ENCODE peak calls at places on chromosomes 12 and 14, in six cellular contexts. M is psoas muscle, G is adrenal gland, Z is GM23338, L is mesenchymal stem cell, Y is gastrocnemius medialis. P is an unnamed sample.

GRCh38 chr14:101552786-101553231 is 8.5 kb upstream of the DIO3 start:
- DNase-seq in M (peak; percentile 32), Z (no peak), Y (no peak), G (no peak), L (no peak), P (no peak)

GRCh38 chr12:101759396-101760047 is 20.3 kb upstream of the SYCP3 start:
- DNase-seq in Z (peak; percentile 62), L (peak; percentile 47), G (no peak), Y (no peak), M (no peak), P (peak; percentile 19)

GRCh38 chr12:106269150-106269771 is 21.4 kb upstream of the CKAP4 start:
- DNase-seq in L (no peak), G (no peak), M (no peak), Z (no peak), Y (no peak), P (no peak)

GRCh38 chr12:63319386-63319785 is 168.4 kb upstream of the AVPR1A start:
- DNase-seq in L (no peak), Y (no peak), Z (peak; percentile 16), M (no peak), G (no peak), P (peak; percentile 94)

GRCh38 chr12:38374751-38375150 is 58.2 kb downstream of the ALG10B start:
- DNase-seq in Z (no peak), Y (no peak), G (no peak), L (no peak), M (no peak), P (peak; percentile 82)

GRCh38 chr12:121812921-121813896 is 9.4 kb downstream of the SETD1B start:
- DNase-seq in M (peak; percentile 54), G (no peak), L (peak; percentile 28), Z (no peak), Y (no peak), P (no peak)

GRCh38 chr14:62209287-62209899 is 447.2 kb downstream of the SNAPC1 start:
- DNase-seq in Z (no peak), L (peak; percentile 75), G (no peak), Y (no peak), M (no peak), P (peak; percentile 76)

GRCh38 chr12:104478396-104479140 is 21.8 kb downstream of the CHST11 start:
- DNase-seq in G (no peak), Z (no peak), Y (no peak), M (no peak), L (peak; percentile 46), P (no peak)

GRCh38 chr14:93286212-93286890 is 46.5 kb downstream of the BTBD7 start:
- DNase-seq in Y (no peak), G (no peak), M (no peak), Z (peak; percentile 33), L (peak; percentile 40), P (no peak)

GRCh38 chr14:57725399-57726077 is 140.4 kb downstream of the SLC35F4 start:
- DNase-seq in M (no peak), Y (no peak), Z (no peak), G (no peak), L (no peak), P (peak; percentile 82)

GRCh38 chr12:92124708-92125067 is 21.0 kb downstream of the BTG1 start:
- DNase-seq in L (no peak), Z (no peak), G (no peak), M (no peak), Y (no peak), P (no peak)

GRCh38 chr12:25884024-25884919 is 74.2 kb upstream of the RASSF8 start:
- DNase-seq in Y (no peak), G (no peak), M (no peak), L (no peak), Z (peak; percentile 11), P (no peak)

GRCh38 chr12:28780096-28780495 is 369.0 kb upstream of the FAR2 start:
- DNase-seq in Z (no peak), G (no peak), L (peak; percentile 93), Y (no peak), M (no peak), P (peak; percentile 87)

GRCh38 chr12:107990325-107990724 is 138.8 kb upstream of the WSCD2 start:
- DNase-seq in G (peak; percentile 26), Z (peak; percentile 91), L (no peak), Y (no peak), M (peak; percentile 48), P (peak; percentile 8)

GRCh38 chr12:69275471-69275891 is 36.1 kb downstream of the CPSF6 start:
- DNase-seq in Z (no peak), Y (no peak), L (no peak), G (no peak), M (no peak), P (no peak)

GRCh38 chr12:15214851-15215601 is 6.2 kb downstream of the RERG start:
- DNase-seq in M (no peak), Z (no peak), L (no peak), Y (no peak), G (no peak), P (no peak)
- H3K27ac ChIP-seq in M (no peak overlapping the region), Z (no peak overlapping the region), L (no peak overlapping the region), Y (peak overlapping the region; percentile 10), G (no peak overlapping the region), P (no peak overlapping the region)

GRCh38 chr14:68549966-68550705 is 242.7 kb downstream of the ZFP36L1 start:
- DNase-seq in Y (peak; percentile 44), G (no peak), Z (peak; percentile 12), L (peak; percentile 85), M (no peak), P (no peak)
- H3K4me3 ChIP-seq in Y (peak overlapping the region; percentile 16), G (no peak overlapping the region), Z (no peak overlapping the region), L (no peak overlapping the region), M (peak overlapping the region; percentile 16), P (no peak overlapping the region)

GRCh38 chr12:128803788-128804187 is 20.0 kb downstream of the SLC15A4 start:
- DNase-seq in L (no peak), Y (peak; percentile 78), G (no peak), M (peak; percentile 85), Z (no peak), P (no peak)

GRCh38 chr12:128808651-128809050 is 15.1 kb downstream of the SLC15A4 start:
- DNase-seq in M (no peak), Z (no peak), Y (peak; percentile 11), L (no peak), G (no peak), P (no peak)

GRCh38 chr12:128804762-128805161 is 19.0 kb downstream of the SLC15A4 start:
- DNase-seq in M (no peak), L (no peak), G (no peak), Z (no peak), Y (peak; percentile 11), P (no peak)

GRCh38 chr12:128807161-128807724 is 16.5 kb downstream of the SLC15A4 start:
- DNase-seq in L (no peak), Z (no peak), M (no peak), Y (peak; percentile 47), G (peak; percentile 58), P (no peak)

DNA sequence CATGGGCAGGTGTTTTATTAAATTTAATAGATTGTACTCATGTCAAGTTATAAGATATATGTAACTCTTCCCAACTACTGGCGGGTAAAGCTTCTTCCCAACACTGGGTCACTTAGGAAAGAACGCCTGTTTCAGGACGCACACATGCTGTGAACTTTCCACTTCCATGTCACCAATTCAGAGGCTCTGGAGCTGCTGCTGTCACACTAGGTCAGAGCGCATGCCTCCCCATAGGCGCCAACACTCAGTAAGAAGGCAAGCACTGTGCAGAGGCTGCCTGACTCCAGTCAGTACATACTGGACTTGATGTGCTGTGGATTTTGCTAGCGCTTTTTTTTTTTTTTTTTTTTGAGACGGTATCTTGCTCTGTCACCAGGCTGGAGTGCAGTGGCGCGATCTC is 17.2 kb downstream of the SLC15A4 start:
- DNase-seq in G (no peak), M (peak; percentile 15), Z (no peak), Y (peak; percentile 26), L (no peak), P (no peak)
- H3K4me1 ChIP-seq in G (peaks cover 23% of the 10 kb centered on the region), M (peaks cover 50% of the 10 kb centered on the region), Z (peaks cover 5% of the 10 kb centered on the region), Y (peaks cover 66% of the 10 kb centered on the region), L (peaks cover 18% of the 10 kb centered on the region), P (peaks cover 12% of the 10 kb centered on the region)

DNA sequence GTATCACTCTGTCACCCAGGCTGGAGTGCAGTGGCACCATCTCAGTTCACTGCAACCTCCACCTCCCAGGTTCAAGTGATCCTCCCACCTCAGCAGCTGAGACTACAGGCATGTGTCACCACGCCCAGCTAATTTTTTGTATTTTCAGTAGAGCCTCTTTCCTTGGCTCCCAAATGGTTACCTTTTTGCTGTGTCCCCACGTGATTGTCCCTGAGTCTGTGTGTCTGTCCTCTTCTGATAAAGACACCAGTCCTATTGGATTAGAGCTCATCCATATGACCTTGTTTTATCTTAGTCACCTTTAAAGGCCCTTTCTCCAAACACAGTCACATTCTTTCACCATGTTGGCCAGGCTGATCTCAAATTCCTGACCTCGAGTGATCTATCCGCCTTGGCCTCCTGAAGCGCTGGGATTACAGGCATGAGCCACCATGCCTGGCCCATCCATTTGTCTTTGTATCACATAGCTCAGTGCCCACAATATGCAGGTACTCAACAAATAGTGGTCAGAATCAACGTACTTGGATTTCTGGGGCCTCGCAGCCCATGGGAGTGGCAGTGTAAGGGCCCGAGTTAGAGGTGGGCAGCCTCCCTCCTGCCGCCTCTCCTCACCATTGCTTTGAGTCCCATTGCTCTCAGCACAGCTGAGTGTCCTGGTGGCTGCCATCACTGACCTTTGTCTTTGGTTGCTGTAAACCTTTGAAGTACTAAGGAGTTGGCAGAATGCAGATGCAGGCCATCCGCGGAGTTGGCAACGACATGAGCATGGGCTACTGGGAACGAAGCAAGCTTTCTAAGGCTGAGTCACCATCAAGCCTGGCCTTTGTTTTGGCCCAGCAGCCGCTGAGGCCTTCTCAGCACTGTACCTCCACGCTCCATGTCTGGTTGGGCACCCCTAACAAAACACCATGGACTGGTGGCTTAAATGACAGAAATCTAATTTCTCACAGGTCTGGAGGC is 9.3 kb downstream of the TPCN1 start:
- DNase-seq in L (no peak), M (peak; percentile 83), G (peak; percentile 82), Y (peak; percentile 86), Z (no peak), P (no peak)
- H3K27ac ChIP-seq in L (peak overlapping the region; percentile 95), M (peak overlapping the region; percentile 95), G (peak overlapping the region; percentile 79), Y (peak overlapping the region; percentile 92), Z (peak overlapping the region; percentile 69), P (no peak overlapping the region)

GRCh38 chr12:47111854-47112253 is 32.1 kb upstream of the AMIGO2 start:
- DNase-seq in G (no peak), M (no peak), Y (no peak), L (no peak), Z (no peak), P (no peak)
- H3K4me3 ChIP-seq in G (no peak overlapping the region), M (no peak overlapping the region), Y (no peak overlapping the region), L (no peak overlapping the region), Z (no peak overlapping the region), P (no peak overlapping the region)

GRCh38 chr14:91300283-91300841 is 55.9 kb upstream of the GPR68 start:
- DNase-seq in G (no peak), L (peak; percentile 10), M (no peak), Z (no peak), Y (no peak), P (no peak)
- H3K4me1 ChIP-seq in G (no peaks in the 10 kb centered on the region), L (peaks cover 7% of the 10 kb centered on the region), M (no peaks in the 10 kb centered on the region), Z (peaks cover 17% of the 10 kb centered on the region), Y (no peaks in the 10 kb centered on the region), P (no peaks in the 10 kb centered on the region)

DNA sequence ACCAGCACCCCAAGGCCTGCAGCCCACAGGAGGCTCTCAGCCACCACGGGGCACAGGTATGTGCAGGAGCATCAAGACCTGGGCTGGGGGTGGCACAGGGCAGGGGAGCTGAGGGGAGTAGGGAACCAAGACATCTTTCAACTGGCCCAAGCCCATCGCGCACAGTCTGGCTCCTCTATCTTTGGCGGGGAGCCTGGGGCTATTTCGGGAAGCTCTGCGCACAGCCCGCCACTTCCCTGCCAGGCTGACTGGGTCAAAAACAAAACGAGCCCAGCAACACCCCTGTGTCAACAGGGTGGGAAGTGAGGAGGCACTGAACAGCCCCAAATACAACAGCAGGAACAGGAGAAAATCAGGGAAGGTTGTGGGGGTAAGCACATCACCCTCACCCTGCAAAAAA is 83.9 kb downstream of the ARL6IP4 start:
- DNase-seq in Z (no peak), Y (peak; percentile 90), M (peak; percentile 91), L (no peak), G (peak; percentile 86), P (no peak)
- H3K27ac ChIP-seq in Z (no peak overlapping the region), Y (peak overlapping the region; percentile 96), M (peak overlapping the region; percentile 95), L (no peak overlapping the region), G (peak overlapping the region; percentile 84), P (no peak overlapping the region)

GRCh38 chr12:127455347-127456265 is 811.4 kb upstream of the TMEM132C start:
- DNase-seq in Z (peak; percentile 65), G (no peak), M (no peak), Y (no peak), L (no peak), P (no peak)
- H3K4me3 ChIP-seq in Z (peak overlapping the region; percentile 53), G (no peak overlapping the region), M (no peak overlapping the region), Y (no peak overlapping the region), L (peak overlapping the region; percentile 38), P (no peak overlapping the region)